ENCODE peak calls at places on chromosomes 2 and 18, in five cellular contexts. N is activated T-helper 1 cell treated with Interleukin-2 at 50 U/mL for 16 hours, Z is G401, R is HEK293T, O is ascending aorta. F is an unnamed sample.

GRCh38 chr2:182784777-182785176 is 68.7 kb downstream of the DNAJC10 start:
- DNase-seq in N (no peak), O (no peak), Z (peak), R (peak), F (no peak)

GRCh38 chr18:1094408-1094807 is 189.7 kb downstream of the ADCYAP1 start:
- DNase-seq in O (no peak), N (no peak), R (no peak), Z (no peak), F (peak)

GRCh38 chr18:3798032-3798431 is 348.1 kb downstream of the TGIF1 start:
- DNase-seq in N (no peak), O (no peak), R (no peak), Z (no peak), F (no peak)

GRCh38 chr2:135664623-135665068 is 77.0 kb upstream of the UBXN4 start:
- DNase-seq in N (no peak), R (no peak), Z (no peak), O (no peak), F (no peak)

GRCh38 chr18:46134920-46135675 is 30.9 kb downstream of the HAUS1 start:
- DNase-seq in R (no peak), O (no peak), Z (no peak), N (no peak), F (no peak)

GRCh38 chr2:197708331-197708730 is 3.2 kb downstream of the MARS2 start:
- DNase-seq in N (no peak), Z (no peak), R (no peak), O (no peak), F (peak)

GRCh38 chr18:62437520-62438329 is 85.1 kb upstream of the ZCCHC2 start:
- DNase-seq in R (no peak), Z (no peak), O (peak), N (no peak), F (no peak)

GRCh38 chr2:144824611-144825010 is 304.7 kb upstream of the ZEB2 start:
- DNase-seq in N (no peak), O (no peak), Z (no peak), R (no peak), F (no peak)

GRCh38 chr2:77434880-77435279 is 87.3 kb downstream of the LRRTM4 start:
- DNase-seq in N (no peak), R (no peak), O (no peak), Z (no peak), F (no peak)

GRCh38 chr2:155722290-155722689 is 610.2 kb downstream of the NR4A2 start:
- DNase-seq in Z (no peak), O (no peak), R (no peak), N (no peak), F (no peak)

GRCh38 chr2:9032555-9032954 is 29.1 kb upstream of the MBOAT2 start:
- DNase-seq in Z (no peak), N (no peak), R (no peak), O (no peak), F (no peak)

GRCh38 chr2:101617188-101617587 is 80.3 kb upstream of the MAP4K4 start:
- DNase-seq in R (no peak), O (no peak), Z (no peak), N (no peak), F (peak)

GRCh38 chr2:137865954-137866540 is 98.2 kb upstream of the HNMT start:
- DNase-seq in O (no peak), Z (peak), R (peak), N (peak), F (peak)

GRCh38 chr2:225040862-225041209 is 1.4 kb downstream of the DOCK10 start:
- DNase-seq in N (no peak), O (no peak), Z (peak), R (no peak), F (peak)

GRCh38 chr2:70069049-70069448 is 18.2 kb upstream of the PCBP1 start:
- DNase-seq in N (peak), Z (no peak), O (no peak), R (no peak), F (peak)

GRCh38 chr2:144456680-144457079 is 63.2 kb downstream of the ZEB2 start:
- DNase-seq in N (no peak), R (no peak), Z (no peak), O (peak), F (peak)

GRCh38 chr2:44715671-44716077 is 225.8 kb upstream of the SIX3 start:
- DNase-seq in Z (peak), R (peak), O (no peak), N (no peak), F (peak)

GRCh38 chr2:184523732-184524131 is 74.6 kb upstream of the ZNF804A start:
- DNase-seq in R (no peak), N (no peak), Z (no peak), O (no peak), F (no peak)

GRCh38 chr2:8906208-8906607 is 68.8 kb upstream of the KIDINS220 start:
- DNase-seq in N (no peak), R (no peak), Z (no peak), O (no peak), F (peak)

GRCh38 chr18:8943900-8944870 is 158.3 kb upstream of the NDUFV2 start:
- DNase-seq in O (no peak), N (no peak), R (no peak), Z (peak), F (peak)

GRCh38 chr2:37630298-37630697 is 41.1 kb downstream of the CDC42EP3 start:
- DNase-seq in Z (no peak), N (no peak), O (no peak), R (no peak), F (no peak)

GRCh38 chr2:60094450-60094929 is 459.0 kb downstream of the BCL11A start:
- DNase-seq in R (no peak), O (no peak), N (no peak), Z (no peak), F (no peak)

GRCh38 chr18:79922971-79923411 is 28.5 kb downstream of the SLC66A2 start:
- DNase-seq in R (no peak), N (no peak), Z (no peak), O (peak), F (no peak)

GRCh38 chr2:26363323-26363722 is 16.7 kb upstream of the ADGRF3 start:
- DNase-seq in R (no peak), Z (no peak), O (no peak), N (no peak), F (no peak)

GRCh38 chr2:68771211-68771721 is 36.7 kb downstream of the ARHGAP25 start:
- DNase-seq in R (peak), N (no peak), Z (no peak), O (no peak), F (no peak)

GRCh38 chr2:220556658-220557057 is 929.2 kb downstream of the SLC4A3 start:
- DNase-seq in Z (no peak), O (no peak), N (no peak), R (no peak), F (peak)

GRCh38 chr2:10165816-10166488 is 43.4 kb downstream of the RRM2 start:
- DNase-seq in R (no peak), Z (no peak), O (no peak), N (no peak), F (no peak)

GRCh38 chr2:239947361-239948045 is 77.6 kb downstream of the NDUFA10 start:
- DNase-seq in N (no peak), R (no peak), Z (peak), O (peak), F (no peak)

GRCh38 chr2:206433201-206433600 is 10.1 kb upstream of the ADAM23 start:
- DNase-seq in Z (no peak), R (no peak), N (no peak), O (no peak), F (no peak)

GRCh38 chr2:61471905-61472805 is 1.3 kb upstream of the USP34 start:
- DNase-seq in Z (peak), R (no peak), N (no peak), O (no peak), F (peak)

GRCh38 chr2:42031281-42031680 is 16.5 kb upstream of the PKDCC start:
- DNase-seq in R (no peak), O (no peak), Z (no peak), N (no peak), F (no peak)

GRCh38 chr18:34999734-35000397 is 41.3 kb upstream of the MAPRE2 start:
- DNase-seq in Z (no peak), O (no peak), N (no peak), R (peak), F (no peak)

GRCh38 chr18:22466608-22467390 is 49.1 kb upstream of the CTAGE1 start:
- DNase-seq in N (no peak), Z (no peak), R (peak), O (no peak), F (peak)

GRCh38 chr2:157866202-157866601 is 9.9 kb downstream of the ACVR1 start:
- DNase-seq in O (no peak), N (no peak), R (no peak), Z (no peak), F (no peak)

GRCh38 chr2:28751956-28752607 is 452 bp downstream of the PPP1CB start:
- DNase-seq in Z (peak), O (no peak), N (peak), R (peak), F (no peak)

GRCh38 chr2:145593280-145593679 is 1073.4 kb upstream of the ZEB2 start:
- DNase-seq in R (no peak), O (no peak), N (no peak), Z (no peak), F (no peak)

F was measured in Daoy.